ENCODE peak calls at places on chromosomes 7 and 10, in five cellular contexts. D is ovary, U is KG1, L is HFF-Myc, B is NCI-H1436. F is an unnamed sample.

GRCh38 chr7:32893722-32894121 is 2.2 kb upstream of the KBTBD2 start:
- DNase-seq in D (no peak), U (no peak), L (no peak), B (no peak), F (no peak)

GRCh38 chr10:123428302-123428701 is 237.9 kb upstream of the GPR26 start:
- DNase-seq in D (no peak), U (no peak), L (no peak), B (no peak), F (no peak)

GRCh38 chr7:102873470-102874165 is 39.2 kb upstream of the LRRC17 start:
- DNase-seq in D (no peak), U (no peak), L (no peak), B (no peak), F (no peak)

GRCh38 chr7:45221266-45221665 is 63.7 kb downstream of the RAMP3 start:
- DNase-seq in D (no peak), U (no peak), L (no peak), B (no peak), F (no peak)

GRCh38 chr7:75950111-75950681 is 35.2 kb downstream of the POR start:
- DNase-seq in D (no peak), U (no peak), L (no peak), B (no peak), F (no peak)

GRCh38 chr7:43117842-43118241 is 5.4 kb downstream of the HECW1 start:
- DNase-seq in D (no peak), U (no peak), L (no peak), B (no peak), F (no peak)

GRCh38 chr10:29479081-29479917 is 155.5 kb downstream of the SVIL start:
- DNase-seq in D (no peak), U (no peak), L (no peak), B (peak), F (no peak)

GRCh38 chr7:38615665-38616064 is 15.5 kb downstream of the AMPH start:
- DNase-seq in D (no peak), U (no peak), L (no peak), B (no peak), F (no peak)

GRCh38 chr10:34687434-34688205 is 127.5 kb downstream of the PARD3 start:
- DNase-seq in D (no peak), U (no peak), L (no peak), B (no peak), F (no peak)

GRCh38 chr7:87226495-87226894 is 7.0 kb upstream of the TMEM243 start:
- DNase-seq in D (no peak), U (no peak), L (no peak), B (no peak), F (no peak)

GRCh38 chr10:128147669-128148068 is 21.4 kb upstream of the MKI67 start:
- DNase-seq in D (no peak), U (no peak), L (no peak), B (no peak), F (no peak)

GRCh38 chr10:132656283-132657126 is 118.9 kb downstream of the INPP5A start:
- DNase-seq in D (no peak), U (no peak), L (no peak), B (no peak), F (no peak)

GRCh38 chr7:102426268-102427031 is 6.9 kb upstream of the ORAI2 start:
- DNase-seq in D (no peak), U (no peak), L (no peak), B (no peak), F (no peak)

GRCh38 chr7:113824117-113824823 is 94.5 kb downstream of the PPP1R3A start:
- DNase-seq in D (no peak), U (no peak), L (no peak), B (no peak), F (no peak)

GRCh38 chr10:69389827-69390490 is 26.8 kb downstream of the TACR2 start:
- DNase-seq in D (no peak), U (no peak), L (no peak), B (no peak), F (no peak)

GRCh38 chr10:3852147-3852904 is 67.3 kb upstream of the KLF6 start:
- DNase-seq in D (peak), U (no peak), L (peak), B (peak), F (peak)

GRCh38 chr10:43793714-43794113 is 145.0 kb upstream of the ZNF32 start:
- DNase-seq in D (no peak), U (no peak), L (no peak), B (no peak), F (no peak)

GRCh38 chr10:7480742-7481381 is 70.0 kb upstream of the SFMBT2 start:
- DNase-seq in D (no peak), U (no peak), L (no peak), B (no peak), F (no peak)

GRCh38 chr10:132961864-132962622 is 19.7 kb upstream of the CFAP46 start:
- DNase-seq in D (peak), U (peak), L (peak), B (peak), F (peak)

GRCh38 chr10:104041891-104042535 is 43.7 kb downstream of the COL17A1 start:
- DNase-seq in D (no peak), U (no peak), L (no peak), B (no peak), F (no peak)

GRCh38 chr10:130025326-130025725 is 61.3 kb upstream of the EBF3 start:
- DNase-seq in D (no peak), U (no peak), L (no peak), B (no peak), F (no peak)

GRCh38 chr7:158828343-158829020 is 827 bp downstream of the ESYT2 start:
- DNase-seq in D (peak), U (no peak), L (no peak), B (no peak), F (no peak)

GRCh38 chr10:48547061-48547895 is 57.6 kb downstream of the ARHGAP22 start:
- DNase-seq in D (no peak), U (no peak), L (no peak), B (no peak), F (no peak)

GRCh38 chr7:3463696-3464095 is 162.6 kb downstream of the SDK1 start:
- DNase-seq in D (no peak), U (no peak), L (no peak), B (no peak), F (no peak)

GRCh38 chr7:112157072-112157471 is 49.1 kb downstream of the DOCK4 start:
- DNase-seq in D (no peak), U (no peak), L (no peak), B (no peak), F (no peak)

GRCh38 chr7:134527979-134528371 is 608 bp downstream of the AKR1B10 start:
- DNase-seq in D (peak), U (no peak), L (peak), B (no peak), F (no peak)